ENCODE peak calls at places on chromosomes 1 and 21, in seven cellular contexts. One of them, this sample, is unnamed.

GRCh38 chr21:16033193-16033592 is 303.4 kb downstream of the USP25 start:
- DNase-seq in stimulated activated CD4-positive, alpha-beta T cell treated with anti-CD3 and anti-CD28 coated beads, TNF-alpha, amount 100 ng/mL, for 48 hours: no peak
- DNase-seq in NCI-H2029 treated with DMSO at 0.1 percent for 48 hours: no peak
- DNase-seq in NCI-H446 treated with DMSO at 0.1 percent for 48 hours: no peak
- DNase-seq in cardiac septum: no peak
- DNase-seq in lower leg skin: no peak
- DNase-seq in DMS153: no peak
- DNase-seq in this sample: no peak

GRCh38 chr1:77687519-77687906 is 5.1 kb upstream of the ZZZ3 start:
- DNase-seq in stimulated activated CD4-positive, alpha-beta T cell treated with anti-CD3 and anti-CD28 coated beads, TNF-alpha, amount 100 ng/mL, for 48 hours: no peak
- DNase-seq in NCI-H2029 treated with DMSO at 0.1 percent for 48 hours: no peak
- DNase-seq in NCI-H446 treated with DMSO at 0.1 percent for 48 hours: no peak
- DNase-seq in cardiac septum: no peak
- DNase-seq in lower leg skin: no peak
- DNase-seq in DMS153: no peak
- DNase-seq in this sample: no peak

GRCh38 chr1:38852780-38853179 is 6.8 kb downstream of the RRAGC start:
- DNase-seq in stimulated activated CD4-positive, alpha-beta T cell treated with anti-CD3 and anti-CD28 coated beads, TNF-alpha, amount 100 ng/mL, for 48 hours: no peak
- DNase-seq in NCI-H2029 treated with DMSO at 0.1 percent for 48 hours: no peak
- DNase-seq in NCI-H446 treated with DMSO at 0.1 percent for 48 hours: no peak
- DNase-seq in cardiac septum: no peak
- DNase-seq in lower leg skin: no peak
- DNase-seq in DMS153: no peak
- DNase-seq in this sample: no peak

GRCh38 chr21:28867401-28867800 is 125.3 kb downstream of the LTN1 start:
- DNase-seq in stimulated activated CD4-positive, alpha-beta T cell treated with anti-CD3 and anti-CD28 coated beads, TNF-alpha, amount 100 ng/mL, for 48 hours: no peak
- DNase-seq in NCI-H2029 treated with DMSO at 0.1 percent for 48 hours: no peak
- DNase-seq in NCI-H446 treated with DMSO at 0.1 percent for 48 hours: no peak
- DNase-seq in cardiac septum: no peak
- DNase-seq in lower leg skin: no peak
- DNase-seq in DMS153: no peak
- DNase-seq in this sample: no peak

GRCh38 chr1:39490596-39491145 is 765 bp upstream of the BMP8A start:
- DNase-seq in stimulated activated CD4-positive, alpha-beta T cell treated with anti-CD3 and anti-CD28 coated beads, TNF-alpha, amount 100 ng/mL, for 48 hours: no peak
- DNase-seq in NCI-H2029 treated with DMSO at 0.1 percent for 48 hours: peak; percentile 97
- DNase-seq in NCI-H446 treated with DMSO at 0.1 percent for 48 hours: no peak
- DNase-seq in cardiac septum: no peak
- DNase-seq in lower leg skin: peak; percentile 78
- DNase-seq in DMS153: no peak
- DNase-seq in this sample: peak; percentile 62

GRCh38 chr1:147545133-147545532 is 3.8 kb downstream of the BCL9 start:
- DNase-seq in stimulated activated CD4-positive, alpha-beta T cell treated with anti-CD3 and anti-CD28 coated beads, TNF-alpha, amount 100 ng/mL, for 48 hours: peak; percentile 67
- DNase-seq in NCI-H2029 treated with DMSO at 0.1 percent for 48 hours: no peak
- DNase-seq in NCI-H446 treated with DMSO at 0.1 percent for 48 hours: no peak
- DNase-seq in cardiac septum: no peak
- DNase-seq in lower leg skin: peak; percentile 87
- DNase-seq in DMS153: no peak
- DNase-seq in this sample: no peak

GRCh38 chr1:20329793-20330542 is 39.3 kb downstream of the VWA5B1 start:
- DNase-seq in stimulated activated CD4-positive, alpha-beta T cell treated with anti-CD3 and anti-CD28 coated beads, TNF-alpha, amount 100 ng/mL, for 48 hours: no peak
- DNase-seq in NCI-H2029 treated with DMSO at 0.1 percent for 48 hours: no peak
- DNase-seq in NCI-H446 treated with DMSO at 0.1 percent for 48 hours: no peak
- DNase-seq in cardiac septum: no peak
- DNase-seq in lower leg skin: no peak
- DNase-seq in DMS153: no peak
- DNase-seq in this sample: no peak

GRCh38 chr21:35648512-35648911 is 411.8 kb downstream of the SETD4 start:
- DNase-seq in stimulated activated CD4-positive, alpha-beta T cell treated with anti-CD3 and anti-CD28 coated beads, TNF-alpha, amount 100 ng/mL, for 48 hours: no peak
- DNase-seq in NCI-H2029 treated with DMSO at 0.1 percent for 48 hours: peak; percentile 91
- DNase-seq in NCI-H446 treated with DMSO at 0.1 percent for 48 hours: no peak
- DNase-seq in cardiac septum: no peak
- DNase-seq in lower leg skin: no peak
- DNase-seq in DMS153: peak; percentile 89
- DNase-seq in this sample: peak; percentile 15

GRCh38 chr1:24892188-24893153 is 37.6 kb downstream of the RUNX3 start:
- DNase-seq in stimulated activated CD4-positive, alpha-beta T cell treated with anti-CD3 and anti-CD28 coated beads, TNF-alpha, amount 100 ng/mL, for 48 hours: no peak
- DNase-seq in NCI-H2029 treated with DMSO at 0.1 percent for 48 hours: no peak
- DNase-seq in NCI-H446 treated with DMSO at 0.1 percent for 48 hours: no peak
- DNase-seq in cardiac septum: no peak
- DNase-seq in lower leg skin: peak; percentile 58
- DNase-seq in DMS153: no peak
- DNase-seq in this sample: no peak

GRCh38 chr1:23456226-23456625 is 27.8 kb downstream of the ASAP3 start:
- DNase-seq in stimulated activated CD4-positive, alpha-beta T cell treated with anti-CD3 and anti-CD28 coated beads, TNF-alpha, amount 100 ng/mL, for 48 hours: no peak
- DNase-seq in NCI-H2029 treated with DMSO at 0.1 percent for 48 hours: no peak
- DNase-seq in NCI-H446 treated with DMSO at 0.1 percent for 48 hours: no peak
- DNase-seq in cardiac septum: no peak
- DNase-seq in lower leg skin: no peak
- DNase-seq in DMS153: no peak
- DNase-seq in this sample: no peak

GRCh38 chr21:44802396-44803153 is 955 bp upstream of the UBE2G2 start:
- DNase-seq in stimulated activated CD4-positive, alpha-beta T cell treated with anti-CD3 and anti-CD28 coated beads, TNF-alpha, amount 100 ng/mL, for 48 hours: no peak
- DNase-seq in NCI-H2029 treated with DMSO at 0.1 percent for 48 hours: no peak
- DNase-seq in NCI-H446 treated with DMSO at 0.1 percent for 48 hours: no peak
- DNase-seq in cardiac septum: no peak
- DNase-seq in lower leg skin: no peak
- DNase-seq in DMS153: no peak
- DNase-seq in this sample: no peak

GRCh38 chr1:111507411-111508201 is 4.2 kb upstream of the ADORA3 start:
- DNase-seq in stimulated activated CD4-positive, alpha-beta T cell treated with anti-CD3 and anti-CD28 coated beads, TNF-alpha, amount 100 ng/mL, for 48 hours: no peak
- DNase-seq in NCI-H2029 treated with DMSO at 0.1 percent for 48 hours: no peak
- DNase-seq in NCI-H446 treated with DMSO at 0.1 percent for 48 hours: no peak
- DNase-seq in cardiac septum: peak; percentile 90
- DNase-seq in lower leg skin: peak; percentile 94
- DNase-seq in DMS153: peak; percentile 63
- DNase-seq in this sample: peak; percentile 45

GRCh38 chr1:87636198-87636892 is 307.7 kb downstream of the LMO4 start:
- DNase-seq in stimulated activated CD4-positive, alpha-beta T cell treated with anti-CD3 and anti-CD28 coated beads, TNF-alpha, amount 100 ng/mL, for 48 hours: no peak
- DNase-seq in NCI-H2029 treated with DMSO at 0.1 percent for 48 hours: no peak
- DNase-seq in NCI-H446 treated with DMSO at 0.1 percent for 48 hours: no peak
- DNase-seq in cardiac septum: no peak
- DNase-seq in lower leg skin: no peak
- DNase-seq in DMS153: no peak
- DNase-seq in this sample: no peak

GRCh38 chr1:32705516-32705915 is 2.9 kb upstream of the SYNC start:
- DNase-seq in stimulated activated CD4-positive, alpha-beta T cell treated with anti-CD3 and anti-CD28 coated beads, TNF-alpha, amount 100 ng/mL, for 48 hours: no peak
- DNase-seq in NCI-H2029 treated with DMSO at 0.1 percent for 48 hours: no peak
- DNase-seq in NCI-H446 treated with DMSO at 0.1 percent for 48 hours: peak; percentile 28
- DNase-seq in cardiac septum: no peak
- DNase-seq in lower leg skin: no peak
- DNase-seq in DMS153: no peak
- DNase-seq in this sample: no peak

GRCh38 chr1:230509281-230509977 is 83.3 kb upstream of the PGBD5 start:
- DNase-seq in stimulated activated CD4-positive, alpha-beta T cell treated with anti-CD3 and anti-CD28 coated beads, TNF-alpha, amount 100 ng/mL, for 48 hours: no peak
- DNase-seq in NCI-H2029 treated with DMSO at 0.1 percent for 48 hours: no peak
- DNase-seq in NCI-H446 treated with DMSO at 0.1 percent for 48 hours: no peak
- DNase-seq in cardiac septum: no peak
- DNase-seq in lower leg skin: no peak
- DNase-seq in DMS153: no peak
- DNase-seq in this sample: no peak

GRCh38 chr1:154407021-154407865 is 2.1 kb downstream of the IL6R start:
- DNase-seq in stimulated activated CD4-positive, alpha-beta T cell treated with anti-CD3 and anti-CD28 coated beads, TNF-alpha, amount 100 ng/mL, for 48 hours: no peak
- DNase-seq in NCI-H2029 treated with DMSO at 0.1 percent for 48 hours: no peak
- DNase-seq in NCI-H446 treated with DMSO at 0.1 percent for 48 hours: no peak
- DNase-seq in cardiac septum: no peak
- DNase-seq in lower leg skin: no peak
- DNase-seq in DMS153: no peak
- DNase-seq in this sample: no peak

GRCh38 chr1:207672525-207673130 is 27.7 kb downstream of the CR1L start:
- DNase-seq in stimulated activated CD4-positive, alpha-beta T cell treated with anti-CD3 and anti-CD28 coated beads, TNF-alpha, amount 100 ng/mL, for 48 hours: no peak
- DNase-seq in NCI-H2029 treated with DMSO at 0.1 percent for 48 hours: no peak
- DNase-seq in NCI-H446 treated with DMSO at 0.1 percent for 48 hours: peak; percentile 14
- DNase-seq in cardiac septum: no peak
- DNase-seq in lower leg skin: no peak
- DNase-seq in DMS153: peak; percentile 74
- DNase-seq in this sample: peak; percentile 68

GRCh38 chr1:23424171-23424959 is at the start of gene TCEA3:
- DNase-seq in stimulated activated CD4-positive, alpha-beta T cell treated with anti-CD3 and anti-CD28 coated beads, TNF-alpha, amount 100 ng/mL, for 48 hours: no peak
- DNase-seq in NCI-H2029 treated with DMSO at 0.1 percent for 48 hours: no peak
- DNase-seq in NCI-H446 treated with DMSO at 0.1 percent for 48 hours: no peak
- DNase-seq in cardiac septum: no peak
- DNase-seq in lower leg skin: no peak
- DNase-seq in DMS153: no peak
- DNase-seq in this sample: no peak

GRCh38 chr1:169546087-169546995 is 39.9 kb downstream of the F5 start:
- DNase-seq in stimulated activated CD4-positive, alpha-beta T cell treated with anti-CD3 and anti-CD28 coated beads, TNF-alpha, amount 100 ng/mL, for 48 hours: peak; percentile 3
- DNase-seq in NCI-H2029 treated with DMSO at 0.1 percent for 48 hours: peak; percentile 5
- DNase-seq in NCI-H446 treated with DMSO at 0.1 percent for 48 hours: peak; percentile 38
- DNase-seq in cardiac septum: no peak
- DNase-seq in lower leg skin: no peak
- DNase-seq in DMS153: peak; percentile 70
- DNase-seq in this sample: peak; percentile 84

GRCh38 chr1:74502432-74502831 is 10.0 kb downstream of the LRRC53 start:
- DNase-seq in stimulated activated CD4-positive, alpha-beta T cell treated with anti-CD3 and anti-CD28 coated beads, TNF-alpha, amount 100 ng/mL, for 48 hours: no peak
- DNase-seq in NCI-H2029 treated with DMSO at 0.1 percent for 48 hours: no peak
- DNase-seq in NCI-H446 treated with DMSO at 0.1 percent for 48 hours: no peak
- DNase-seq in cardiac septum: no peak
- DNase-seq in lower leg skin: no peak
- DNase-seq in DMS153: no peak
- DNase-seq in this sample: no peak

GRCh38 chr1:171433451-171433850 is 51.9 kb upstream of the PRRC2C start:
- DNase-seq in stimulated activated CD4-positive, alpha-beta T cell treated with anti-CD3 and anti-CD28 coated beads, TNF-alpha, amount 100 ng/mL, for 48 hours: no peak
- DNase-seq in NCI-H2029 treated with DMSO at 0.1 percent for 48 hours: no peak
- DNase-seq in NCI-H446 treated with DMSO at 0.1 percent for 48 hours: no peak
- DNase-seq in cardiac septum: no peak
- DNase-seq in lower leg skin: no peak
- DNase-seq in DMS153: no peak
- DNase-seq in this sample: no peak

GRCh38 chr1:151334822-151335221 is 7.6 kb upstream of the PI4KB start:
- DNase-seq in stimulated activated CD4-positive, alpha-beta T cell treated with anti-CD3 and anti-CD28 coated beads, TNF-alpha, amount 100 ng/mL, for 48 hours: no peak
- DNase-seq in NCI-H2029 treated with DMSO at 0.1 percent for 48 hours: no peak
- DNase-seq in NCI-H446 treated with DMSO at 0.1 percent for 48 hours: no peak
- DNase-seq in cardiac septum: no peak
- DNase-seq in lower leg skin: no peak
- DNase-seq in DMS153: no peak
- DNase-seq in this sample: no peak

GRCh38 chr1:153790282-153790995 is 15.2 kb downstream of the SLC27A3 start:
- DNase-seq in stimulated activated CD4-positive, alpha-beta T cell treated with anti-CD3 and anti-CD28 coated beads, TNF-alpha, amount 100 ng/mL, for 48 hours: no peak
- DNase-seq in NCI-H2029 treated with DMSO at 0.1 percent for 48 hours: no peak
- DNase-seq in NCI-H446 treated with DMSO at 0.1 percent for 48 hours: no peak
- DNase-seq in cardiac septum: peak; percentile 90
- DNase-seq in lower leg skin: peak; percentile 95
- DNase-seq in DMS153: peak; percentile 76
- DNase-seq in this sample: peak; percentile 50

GRCh38 chr1:86616871-86617270 is 70.0 kb downstream of the CLCA4 start:
- DNase-seq in stimulated activated CD4-positive, alpha-beta T cell treated with anti-CD3 and anti-CD28 coated beads, TNF-alpha, amount 100 ng/mL, for 48 hours: no peak
- DNase-seq in NCI-H2029 treated with DMSO at 0.1 percent for 48 hours: no peak
- DNase-seq in NCI-H446 treated with DMSO at 0.1 percent for 48 hours: no peak
- DNase-seq in cardiac septum: no peak
- DNase-seq in lower leg skin: no peak
- DNase-seq in DMS153: no peak
- DNase-seq in this sample: no peak